ENCODE peak calls at places on chromosome 16, in eight cellular contexts. One of them, this sample, is unnamed.

GRCh38 chr16:76885776-76886175 is 305.2 kb upstream of the MON1B start:
- DNase-seq in CD8-positive, alpha-beta T cell: no peak
- DNase-seq in GM23338: no peak
- DNase-seq in kidney: no peak
- DNase-seq in cardiac muscle cell: no peak
- DNase-seq in ovary: no peak
- DNase-seq in sigmoid colon: no peak
- DNase-seq in PC-3: no peak
- DNase-seq in this sample: no peak

GRCh38 chr16:87561200-87562105 is 40.9 kb upstream of the JPH3 start:
- DNase-seq in PC-3: no peak
- DNase-seq in cardiac muscle cell: no peak
- DNase-seq in CD8-positive, alpha-beta T cell: no peak
- DNase-seq in GM23338: no peak
- DNase-seq in ovary: no peak
- DNase-seq in sigmoid colon: no peak
- DNase-seq in kidney: no peak
- DNase-seq in this sample: no peak

GRCh38 chr16:5678371-5678770 is 580.8 kb upstream of the EEF2KMT start:
- DNase-seq in cardiac muscle cell: peak; percentile 70
- DNase-seq in kidney: no peak
- DNase-seq in ovary: no peak
- DNase-seq in sigmoid colon: no peak
- DNase-seq in PC-3: no peak
- DNase-seq in GM23338: peak; percentile 72
- DNase-seq in CD8-positive, alpha-beta T cell: no peak
- DNase-seq in this sample: no peak

GRCh38 chr16:85458952-85459351 is 154.2 kb upstream of the GSE1 start:
- DNase-seq in kidney: no peak
- DNase-seq in sigmoid colon: no peak
- DNase-seq in PC-3: no peak
- DNase-seq in cardiac muscle cell: no peak
- DNase-seq in CD8-positive, alpha-beta T cell: no peak
- DNase-seq in GM23338: no peak
- DNase-seq in ovary: no peak
- DNase-seq in this sample: no peak

GRCh38 chr16:68960910-68961309 is 117.6 kb downstream of the TANGO6 start:
- DNase-seq in sigmoid colon: no peak
- DNase-seq in kidney: no peak
- DNase-seq in cardiac muscle cell: no peak
- DNase-seq in ovary: no peak
- DNase-seq in PC-3: no peak
- DNase-seq in CD8-positive, alpha-beta T cell: no peak
- DNase-seq in GM23338: no peak
- DNase-seq in this sample: no peak

GRCh38 chr16:59684911-59685310 is 950.8 kb upstream of the GOT2 start:
- DNase-seq in PC-3: no peak
- DNase-seq in cardiac muscle cell: no peak
- DNase-seq in sigmoid colon: no peak
- DNase-seq in ovary: no peak
- DNase-seq in GM23338: no peak
- DNase-seq in kidney: no peak
- DNase-seq in CD8-positive, alpha-beta T cell: no peak
- DNase-seq in this sample: no peak

GRCh38 chr16:19113577-19114358 is at the start of gene ITPRIPL2:
- DNase-seq in PC-3: peak; percentile 87
- DNase-seq in ovary: peak; percentile 82
- DNase-seq in cardiac muscle cell: peak; percentile 71
- DNase-seq in GM23338: peak; percentile 76
- DNase-seq in sigmoid colon: peak; percentile 95
- DNase-seq in CD8-positive, alpha-beta T cell: no peak
- DNase-seq in kidney: peak; percentile 97
- DNase-seq in this sample: peak; percentile 96

GRCh38 chr16:79067600-79067999 is 532.9 kb downstream of the MAF start:
- DNase-seq in GM23338: no peak
- DNase-seq in sigmoid colon: no peak
- DNase-seq in ovary: no peak
- DNase-seq in CD8-positive, alpha-beta T cell: no peak
- DNase-seq in PC-3: no peak
- DNase-seq in cardiac muscle cell: no peak
- DNase-seq in kidney: no peak
- DNase-seq in this sample: no peak

GRCh38 chr16:48133455-48134226 is 22.2 kb downstream of the ABCC12 start:
- DNase-seq in sigmoid colon: no peak
- DNase-seq in PC-3: no peak
- DNase-seq in cardiac muscle cell: no peak
- DNase-seq in ovary: no peak
- DNase-seq in GM23338: no peak
- DNase-seq in kidney: peak; percentile 29
- DNase-seq in CD8-positive, alpha-beta T cell: no peak
- DNase-seq in this sample: peak; percentile 77

GRCh38 chr16:77918792-77919707 is 103.3 kb upstream of the CLEC3A start:
- DNase-seq in cardiac muscle cell: peak; percentile 20
- DNase-seq in sigmoid colon: no peak
- DNase-seq in CD8-positive, alpha-beta T cell: no peak
- DNase-seq in ovary: no peak
- DNase-seq in PC-3: no peak
- DNase-seq in GM23338: no peak
- DNase-seq in kidney: no peak
- DNase-seq in this sample: no peak

GRCh38 chr16:81646561-81646960 is 132.5 kb upstream of the PLCG2 start:
- DNase-seq in sigmoid colon: no peak
- DNase-seq in kidney: no peak
- DNase-seq in PC-3: peak; percentile 63
- DNase-seq in cardiac muscle cell: no peak
- DNase-seq in GM23338: no peak
- DNase-seq in ovary: no peak
- DNase-seq in CD8-positive, alpha-beta T cell: no peak
- DNase-seq in this sample: no peak

GRCh38 chr16:53967172-53967571 is 263.2 kb downstream of the FTO start:
- DNase-seq in CD8-positive, alpha-beta T cell: no peak
- DNase-seq in GM23338: no peak
- DNase-seq in kidney: no peak
- DNase-seq in cardiac muscle cell: no peak
- DNase-seq in ovary: no peak
- DNase-seq in sigmoid colon: no peak
- DNase-seq in PC-3: no peak
- DNase-seq in this sample: no peak

GRCh38 chr16:68013440-68013839 is 2.3 kb downstream of the DPEP2NB start:
- DNase-seq in GM23338: no peak
- DNase-seq in CD8-positive, alpha-beta T cell: no peak
- DNase-seq in kidney: no peak
- DNase-seq in sigmoid colon: no peak
- DNase-seq in PC-3: no peak
- DNase-seq in ovary: no peak
- DNase-seq in cardiac muscle cell: no peak
- DNase-seq in this sample: no peak

GRCh38 chr16:66705790-66706505 is 9.4 kb upstream of the CMTM4 start:
- DNase-seq in cardiac muscle cell: no peak
- DNase-seq in kidney: peak; percentile 93
- DNase-seq in ovary: no peak
- DNase-seq in CD8-positive, alpha-beta T cell: no peak
- DNase-seq in GM23338: no peak
- DNase-seq in sigmoid colon: peak; percentile 81
- DNase-seq in PC-3: no peak
- DNase-seq in this sample: peak; percentile 81

GRCh38 chr16:73062640-73063283 is 14.8 kb upstream of the ZFHX3 start:
- DNase-seq in cardiac muscle cell: no peak
- DNase-seq in CD8-positive, alpha-beta T cell: no peak
- DNase-seq in PC-3: no peak
- DNase-seq in sigmoid colon: peak; percentile 59
- DNase-seq in GM23338: peak; percentile 81
- DNase-seq in ovary: no peak
- DNase-seq in kidney: peak; percentile 66
- DNase-seq in this sample: no peak

GRCh38 chr16:81647527-81647926 is 131.6 kb upstream of the PLCG2 start:
- DNase-seq in kidney: peak; percentile 46
- DNase-seq in cardiac muscle cell: no peak
- DNase-seq in GM23338: peak; percentile 46
- DNase-seq in sigmoid colon: no peak
- DNase-seq in CD8-positive, alpha-beta T cell: no peak
- DNase-seq in ovary: no peak
- DNase-seq in PC-3: peak; percentile 83
- DNase-seq in this sample: no peak

GRCh38 chr16:4092547-4093265 is 23.5 kb downstream of the ADCY9 start:
- DNase-seq in cardiac muscle cell: no peak
- DNase-seq in sigmoid colon: no peak
- DNase-seq in CD8-positive, alpha-beta T cell: no peak
- DNase-seq in PC-3: no peak
- DNase-seq in kidney: no peak
- DNase-seq in GM23338: no peak
- DNase-seq in ovary: no peak
- DNase-seq in this sample: no peak
- H3K27ac ChIP-seq in cardiac muscle cell: no peak overlapping the region
- H3K27ac ChIP-seq in sigmoid colon: no peak overlapping the region
- H3K27ac ChIP-seq in CD8-positive, alpha-beta T cell: no peak overlapping the region
- H3K27ac ChIP-seq in PC-3: no peak overlapping the region
- H3K27ac ChIP-seq in kidney: no peak overlapping the region
- H3K27ac ChIP-seq in GM23338: no peak overlapping the region
- H3K27ac ChIP-seq in ovary: no peak overlapping the region
- H3K27ac ChIP-seq in this sample: peak overlapping the region; percentile 79

GRCh38 chr16:1330260-1330914 is 3.1 kb upstream of the BAIAP3 start:
- DNase-seq in ovary: no peak
- DNase-seq in GM23338: peak; percentile 84
- DNase-seq in PC-3: peak; percentile 57
- DNase-seq in CD8-positive, alpha-beta T cell: no peak
- DNase-seq in cardiac muscle cell: no peak
- DNase-seq in sigmoid colon: no peak
- DNase-seq in kidney: no peak
- DNase-seq in this sample: no peak
- TF ChIP-seq CTCF in ovary: no peak
- TF ChIP-seq CTCF in GM23338: peak; percentile 86
- TF ChIP-seq CTCF in PC-3: peak; percentile 62
- TF ChIP-seq CTCF in CD8-positive, alpha-beta T cell: no peak
- TF ChIP-seq CTCF in cardiac muscle cell: peak; percentile 48
- TF ChIP-seq CTCF in sigmoid colon: no peak
- TF ChIP-seq CTCF in kidney: no peak
- TF ChIP-seq CTCF in this sample: peak; percentile 42

GRCh38 chr16:50332599-50332998 is 36.2 kb downstream of the BRD7 start:
- DNase-seq in kidney: no peak
- DNase-seq in sigmoid colon: no peak
- DNase-seq in PC-3: no peak
- DNase-seq in ovary: no peak
- DNase-seq in CD8-positive, alpha-beta T cell: no peak
- DNase-seq in cardiac muscle cell: no peak
- DNase-seq in GM23338: no peak
- DNase-seq in this sample: no peak

GRCh38 chr16:50334106-50334975 is 34.4 kb downstream of the BRD7 start:
- DNase-seq in GM23338: no peak
- DNase-seq in CD8-positive, alpha-beta T cell: no peak
- DNase-seq in ovary: no peak
- DNase-seq in PC-3: no peak
- DNase-seq in kidney: no peak
- DNase-seq in cardiac muscle cell: no peak
- DNase-seq in sigmoid colon: no peak
- DNase-seq in this sample: no peak

GRCh38 chr16:50336884-50337283 is 31.9 kb downstream of the BRD7 start:
- DNase-seq in ovary: no peak
- DNase-seq in sigmoid colon: no peak
- DNase-seq in kidney: no peak
- DNase-seq in CD8-positive, alpha-beta T cell: no peak
- DNase-seq in PC-3: no peak
- DNase-seq in GM23338: no peak
- DNase-seq in cardiac muscle cell: no peak
- DNase-seq in this sample: no peak

GRCh38 chr16:50338371-50339231 is 30.2 kb downstream of the BRD7 start:
- DNase-seq in sigmoid colon: no peak
- DNase-seq in kidney: no peak
- DNase-seq in cardiac muscle cell: no peak
- DNase-seq in GM23338: no peak
- DNase-seq in PC-3: no peak
- DNase-seq in ovary: no peak
- DNase-seq in CD8-positive, alpha-beta T cell: no peak
- DNase-seq in this sample: no peak

GRCh38 chr16:50335198-50335958 is 33.4 kb downstream of the BRD7 start:
- DNase-seq in cardiac muscle cell: no peak
- DNase-seq in GM23338: no peak
- DNase-seq in sigmoid colon: no peak
- DNase-seq in kidney: no peak
- DNase-seq in ovary: no peak
- DNase-seq in PC-3: no peak
- DNase-seq in CD8-positive, alpha-beta T cell: no peak
- DNase-seq in this sample: no peak
- H3K36me3 ChIP-seq in cardiac muscle cell: peaks cover 13% of the 10 kb centered on the region
- H3K36me3 ChIP-seq in GM23338: peaks cover 18% of the 10 kb centered on the region
- H3K36me3 ChIP-seq in sigmoid colon: no peaks in the 10 kb centered on the region
- H3K36me3 ChIP-seq in kidney: peaks cover 11% of the 10 kb centered on the region
- H3K36me3 ChIP-seq in ovary: no peaks in the 10 kb centered on the region
- H3K36me3 ChIP-seq in PC-3: peaks cover 17% of the 10 kb centered on the region
- H3K36me3 ChIP-seq in CD8-positive, alpha-beta T cell: peaks cover 5% of the 10 kb centered on the region
- H3K36me3 ChIP-seq in this sample: peaks cover 59% of the 10 kb centered on the region

DNA sequence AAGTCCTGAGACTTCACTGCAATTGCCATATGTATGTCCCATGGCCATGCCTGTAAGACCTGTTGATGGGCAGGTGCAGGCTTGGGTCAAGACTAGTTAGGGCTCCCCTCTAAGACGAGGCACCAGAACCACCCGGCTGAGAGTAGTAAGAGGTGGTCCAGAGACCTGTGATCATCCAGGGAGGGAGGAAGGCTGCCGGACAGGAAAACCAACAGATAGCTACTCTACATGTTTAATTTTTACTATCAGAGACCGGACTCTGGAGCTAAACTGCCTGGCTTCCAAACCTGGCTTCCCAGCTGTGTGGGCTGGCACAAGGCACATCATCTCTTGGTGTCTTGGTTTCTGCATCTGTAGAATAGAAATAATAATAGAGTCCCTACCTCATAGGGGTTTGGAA is 73.0 kb downstream of the ERCC4 start:
- DNase-seq in sigmoid colon: no peak
- DNase-seq in cardiac muscle cell: no peak
- DNase-seq in PC-3: no peak
- DNase-seq in ovary: no peak
- DNase-seq in CD8-positive, alpha-beta T cell: no peak
- DNase-seq in GM23338: no peak
- DNase-seq in kidney: no peak
- DNase-seq in this sample: no peak
- H3K27ac ChIP-seq in sigmoid colon: no peak overlapping the region
- H3K27ac ChIP-seq in cardiac muscle cell: no peak overlapping the region
- H3K27ac ChIP-seq in PC-3: no peak overlapping the region
- H3K27ac ChIP-seq in ovary: no peak overlapping the region
- H3K27ac ChIP-seq in CD8-positive, alpha-beta T cell: no peak overlapping the region
- H3K27ac ChIP-seq in GM23338: no peak overlapping the region
- H3K27ac ChIP-seq in kidney: no peak overlapping the region
- H3K27ac ChIP-seq in this sample: no peak overlapping the region